ENCODE peak calls at places on chromosomes 4 and X, in six cellular contexts. One of them, this sample, is unnamed.

GRCh38 chrX:29535212-29536162 is 679.9 kb upstream of the MAGEB2 start:
- DNase-seq in astrocyte of the spinal cord: peak; percentile 22
- DNase-seq in fibroblast of lung: peak; percentile 11
- DNase-seq in esophagus muscularis mucosa: no peak
- DNase-seq in A549: peak; percentile 74
- DNase-seq in AG04449: no peak
- DNase-seq in this sample: no peak

GRCh38 chrX:154082396-154083133 is 15.0 kb downstream of the MECP2 start:
- DNase-seq in A549: peak; percentile 30
- DNase-seq in astrocyte of the spinal cord: peak; percentile 46
- DNase-seq in fibroblast of lung: peak; percentile 77
- DNase-seq in esophagus muscularis mucosa: no peak
- DNase-seq in AG04449: peak; percentile 14
- DNase-seq in this sample: no peak

GRCh38 chrX:122422547-122422946 is 761.5 kb upstream of the GRIA3 start:
- DNase-seq in esophagus muscularis mucosa: no peak
- DNase-seq in astrocyte of the spinal cord: no peak
- DNase-seq in fibroblast of lung: no peak
- DNase-seq in A549: no peak
- DNase-seq in AG04449: no peak
- DNase-seq in this sample: no peak

GRCh38 chrX:39327255-39327654 is 526.0 kb downstream of the MID1IP1 start:
- DNase-seq in AG04449: no peak
- DNase-seq in fibroblast of lung: no peak
- DNase-seq in A549: no peak
- DNase-seq in astrocyte of the spinal cord: no peak
- DNase-seq in esophagus muscularis mucosa: no peak
- DNase-seq in this sample: no peak

GRCh38 chr4:31807036-31807435 is 1086.9 kb downstream of the PCDH7 start:
- DNase-seq in esophagus muscularis mucosa: no peak
- DNase-seq in AG04449: no peak
- DNase-seq in fibroblast of lung: peak; percentile 70
- DNase-seq in A549: no peak
- DNase-seq in astrocyte of the spinal cord: peak; percentile 82
- DNase-seq in this sample: peak; percentile 1

GRCh38 chrX:36407886-36408285 is 488.4 kb downstream of the CFAP47 start:
- DNase-seq in A549: no peak
- DNase-seq in fibroblast of lung: no peak
- DNase-seq in esophagus muscularis mucosa: no peak
- DNase-seq in astrocyte of the spinal cord: no peak
- DNase-seq in AG04449: no peak
- DNase-seq in this sample: no peak

GRCh38 chr4:102562995-102563394 is 61.8 kb downstream of the NFKB1 start:
- DNase-seq in esophagus muscularis mucosa: no peak
- DNase-seq in astrocyte of the spinal cord: peak; percentile 29
- DNase-seq in AG04449: no peak
- DNase-seq in A549: no peak
- DNase-seq in fibroblast of lung: no peak
- DNase-seq in this sample: no peak

GRCh38 chrX:53684415-53685192 is 1.9 kb downstream of the HUWE1 start:
- DNase-seq in astrocyte of the spinal cord: no peak
- DNase-seq in esophagus muscularis mucosa: no peak
- DNase-seq in AG04449: no peak
- DNase-seq in fibroblast of lung: no peak
- DNase-seq in A549: no peak
- DNase-seq in this sample: no peak

GRCh38 chr4:123785515-123785914 is 388.9 kb downstream of the SPRY1 start:
- DNase-seq in A549: no peak
- DNase-seq in fibroblast of lung: peak; percentile 88
- DNase-seq in astrocyte of the spinal cord: peak; percentile 90
- DNase-seq in AG04449: no peak
- DNase-seq in esophagus muscularis mucosa: peak; percentile 93
- DNase-seq in this sample: peak; percentile 89

GRCh38 chr4:167578906-167579305 is 344.6 kb upstream of the SPOCK3 start:
- DNase-seq in AG04449: no peak
- DNase-seq in fibroblast of lung: no peak
- DNase-seq in A549: no peak
- DNase-seq in astrocyte of the spinal cord: peak; percentile 4
- DNase-seq in esophagus muscularis mucosa: no peak
- DNase-seq in this sample: no peak

GRCh38 chr4:143046454-143046853 is 138.3 kb upstream of the USP38 start:
- DNase-seq in fibroblast of lung: no peak
- DNase-seq in astrocyte of the spinal cord: no peak
- DNase-seq in AG04449: no peak
- DNase-seq in A549: no peak
- DNase-seq in esophagus muscularis mucosa: no peak
- DNase-seq in this sample: no peak

GRCh38 chr4:8191136-8191747 is 7.8 kb upstream of the SH3TC1 start:
- DNase-seq in A549: no peak
- DNase-seq in astrocyte of the spinal cord: peak; percentile 64
- DNase-seq in esophagus muscularis mucosa: peak; percentile 93
- DNase-seq in fibroblast of lung: peak; percentile 80
- DNase-seq in AG04449: no peak
- DNase-seq in this sample: no peak

GRCh38 chrX:118199997-118200396 is 83.4 kb upstream of the KLHL13 start:
- DNase-seq in fibroblast of lung: no peak
- DNase-seq in A549: no peak
- DNase-seq in AG04449: no peak
- DNase-seq in astrocyte of the spinal cord: no peak
- DNase-seq in esophagus muscularis mucosa: no peak
- DNase-seq in this sample: no peak

GRCh38 chr4:169225058-169225751 is 45.6 kb downstream of the SH3RF1 start:
- DNase-seq in AG04449: peak; percentile 94
- DNase-seq in fibroblast of lung: peak; percentile 94
- DNase-seq in esophagus muscularis mucosa: peak; percentile 55
- DNase-seq in astrocyte of the spinal cord: peak; percentile 93
- DNase-seq in A549: peak; percentile 72
- DNase-seq in this sample: peak; percentile 88

GRCh38 chrX:37912286-37912685 is 64.9 kb upstream of the DYNLT3 start:
- DNase-seq in astrocyte of the spinal cord: peak; percentile 38
- DNase-seq in A549: no peak
- DNase-seq in AG04449: no peak
- DNase-seq in fibroblast of lung: peak; percentile 11
- DNase-seq in esophagus muscularis mucosa: no peak
- DNase-seq in this sample: peak; percentile 10

GRCh38 chrX:148771440-148771839 is 271.0 kb downstream of the AFF2 start:
- DNase-seq in fibroblast of lung: no peak
- DNase-seq in A549: no peak
- DNase-seq in esophagus muscularis mucosa: no peak
- DNase-seq in astrocyte of the spinal cord: peak; percentile 5
- DNase-seq in AG04449: no peak
- DNase-seq in this sample: no peak

GRCh38 chr4:131304686-131305085 is 1844.4 kb upstream of the PCDH10 start:
- DNase-seq in fibroblast of lung: no peak
- DNase-seq in astrocyte of the spinal cord: no peak
- DNase-seq in A549: no peak
- DNase-seq in AG04449: no peak
- DNase-seq in esophagus muscularis mucosa: no peak
- DNase-seq in this sample: no peak

GRCh38 chr4:7839856-7840255 is 99.8 kb downstream of the AFAP1 start:
- DNase-seq in AG04449: no peak
- DNase-seq in A549: no peak
- DNase-seq in fibroblast of lung: no peak
- DNase-seq in astrocyte of the spinal cord: no peak
- DNase-seq in esophagus muscularis mucosa: no peak
- DNase-seq in this sample: no peak

GRCh38 chr4:110787109-110787508 is 164.2 kb upstream of the PITX2 start:
- DNase-seq in fibroblast of lung: peak; percentile 8
- DNase-seq in AG04449: no peak
- DNase-seq in esophagus muscularis mucosa: no peak
- DNase-seq in A549: no peak
- DNase-seq in astrocyte of the spinal cord: no peak
- DNase-seq in this sample: no peak

GRCh38 chr4:8227771-8228318 is 28.8 kb downstream of the SH3TC1 start:
- DNase-seq in AG04449: no peak
- DNase-seq in A549: no peak
- DNase-seq in fibroblast of lung: no peak
- DNase-seq in esophagus muscularis mucosa: no peak
- DNase-seq in astrocyte of the spinal cord: no peak
- DNase-seq in this sample: no peak

GRCh38 chrX:3141031-3141430 is 99.8 kb downstream of the ARSF start:
- DNase-seq in astrocyte of the spinal cord: peak; percentile 29
- DNase-seq in esophagus muscularis mucosa: no peak
- DNase-seq in A549: no peak
- DNase-seq in AG04449: no peak
- DNase-seq in fibroblast of lung: peak; percentile 37
- DNase-seq in this sample: no peak

GRCh38 chrX:39992300-39992699 is 105.5 kb downstream of the BCOR start:
- DNase-seq in astrocyte of the spinal cord: no peak
- DNase-seq in AG04449: no peak
- DNase-seq in fibroblast of lung: no peak
- DNase-seq in esophagus muscularis mucosa: no peak
- DNase-seq in A549: no peak
- DNase-seq in this sample: no peak

DNA sequence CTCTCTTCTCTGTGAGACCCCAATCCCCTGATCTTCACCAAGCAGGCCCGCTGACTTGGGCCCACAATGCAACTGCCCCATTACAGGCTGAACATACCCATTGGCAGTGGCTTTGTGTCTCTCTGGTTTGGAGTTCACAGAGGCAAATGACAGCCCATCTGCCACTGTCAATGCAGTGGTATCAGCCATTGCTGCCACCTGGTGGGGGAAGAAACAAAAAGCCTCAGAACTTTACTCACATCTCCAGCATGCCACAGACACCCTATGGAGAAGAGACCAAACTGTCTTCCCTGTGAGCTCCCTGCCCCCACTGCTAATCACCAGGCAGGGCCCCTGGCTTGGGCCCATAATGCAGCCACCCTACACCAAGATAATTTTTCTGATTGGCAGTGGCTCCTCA is 729.3 kb upstream of the ACTRT1 start:
- DNase-seq in fibroblast of lung: no peak
- DNase-seq in astrocyte of the spinal cord: no peak
- DNase-seq in esophagus muscularis mucosa: no peak
- DNase-seq in AG04449: no peak
- DNase-seq in A549: peak; percentile 44
- DNase-seq in this sample: no peak
- TF ChIP-seq CTCF in fibroblast of lung: no peak
- TF ChIP-seq CTCF in astrocyte of the spinal cord: peak; percentile 3
- TF ChIP-seq CTCF in esophagus muscularis mucosa: no peak
- TF ChIP-seq CTCF in AG04449: no peak
- TF ChIP-seq CTCF in A549: peak; percentile 26
- TF ChIP-seq CTCF in this sample: no peak

DNA sequence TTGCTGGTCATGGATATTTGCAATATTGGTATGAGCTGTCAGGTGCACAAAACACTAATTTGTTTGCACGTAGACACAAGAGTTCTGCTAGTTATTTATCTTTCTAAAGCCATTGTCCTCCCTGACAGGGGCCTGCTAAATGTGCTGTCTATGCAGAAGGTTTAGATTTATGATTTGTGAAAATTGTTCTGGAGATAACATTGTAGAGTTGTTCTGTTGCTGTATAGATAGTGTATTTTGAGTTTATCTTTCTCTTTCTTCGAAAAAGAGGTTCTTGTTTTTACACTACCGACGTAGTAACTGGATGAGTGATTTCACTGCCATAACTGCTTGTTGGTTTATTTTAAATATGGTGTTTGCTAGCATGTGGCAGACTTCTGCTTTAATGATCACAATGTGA is 28.5 kb upstream of the FGG start:
- DNase-seq in astrocyte of the spinal cord: no peak
- DNase-seq in fibroblast of lung: no peak
- DNase-seq in A549: no peak
- DNase-seq in esophagus muscularis mucosa: no peak
- DNase-seq in AG04449: no peak
- DNase-seq in this sample: no peak
- TF ChIP-seq CTCF in astrocyte of the spinal cord: no peak
- TF ChIP-seq CTCF in fibroblast of lung: no peak
- TF ChIP-seq CTCF in A549: no peak
- TF ChIP-seq CTCF in esophagus muscularis mucosa: no peak
- TF ChIP-seq CTCF in AG04449: no peak
- TF ChIP-seq CTCF in this sample: no peak

GRCh38 chr4:165131247-165131832 is 18.7 kb upstream of the TMEM192 start:
- DNase-seq in astrocyte of the spinal cord: peak; percentile 60
- DNase-seq in esophagus muscularis mucosa: peak; percentile 92
- DNase-seq in AG04449: no peak
- DNase-seq in fibroblast of lung: peak; percentile 66
- DNase-seq in A549: peak; percentile 44
- DNase-seq in this sample: peak; percentile 7
- TF ChIP-seq CTCF in astrocyte of the spinal cord: peak; percentile 85
- TF ChIP-seq CTCF in esophagus muscularis mucosa: peak; percentile 85
- TF ChIP-seq CTCF in AG04449: peak; percentile 78
- TF ChIP-seq CTCF in fibroblast of lung: peak; percentile 94
- TF ChIP-seq CTCF in A549: peak; percentile 77
- TF ChIP-seq CTCF in this sample: peak; percentile 86

GRCh38 chr4:17785858-17786257 is 4.4 kb upstream of the FAM184B start:
- DNase-seq in astrocyte of the spinal cord: no peak
- DNase-seq in fibroblast of lung: no peak
- DNase-seq in A549: no peak
- DNase-seq in esophagus muscularis mucosa: no peak
- DNase-seq in AG04449: no peak
- DNase-seq in this sample: no peak
- TF ChIP-seq CTCF in astrocyte of the spinal cord: no peak
- TF ChIP-seq CTCF in fibroblast of lung: no peak
- TF ChIP-seq CTCF in A549: no peak
- TF ChIP-seq CTCF in esophagus muscularis mucosa: no peak
- TF ChIP-seq CTCF in AG04449: no peak
- TF ChIP-seq CTCF in this sample: no peak

DNA sequence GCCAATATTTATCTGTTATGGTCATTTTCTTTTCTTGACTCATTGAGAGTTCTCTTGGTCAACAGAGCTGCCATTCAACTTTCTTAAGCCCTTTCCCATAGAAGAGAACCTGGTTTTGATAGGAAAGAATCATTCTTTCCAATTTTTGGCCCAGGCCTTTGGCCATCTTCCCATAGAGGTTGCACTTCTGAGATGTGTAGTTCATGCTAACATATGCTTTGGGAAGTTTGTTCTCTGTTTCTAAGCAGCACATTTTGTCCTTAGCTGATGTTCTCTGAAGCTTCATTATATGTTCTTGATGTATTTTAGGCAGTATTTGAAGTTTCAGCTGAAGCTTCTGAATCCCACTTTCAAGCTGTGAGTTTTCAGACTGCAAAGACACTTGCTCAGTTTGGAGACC is 161.1 kb downstream of the VEGFC start:
- DNase-seq in astrocyte of the spinal cord: no peak
- DNase-seq in AG04449: no peak
- DNase-seq in fibroblast of lung: no peak
- DNase-seq in esophagus muscularis mucosa: no peak
- DNase-seq in A549: no peak
- DNase-seq in this sample: no peak
- TF ChIP-seq CTCF in astrocyte of the spinal cord: no peak
- TF ChIP-seq CTCF in AG04449: no peak
- TF ChIP-seq CTCF in fibroblast of lung: no peak
- TF ChIP-seq CTCF in esophagus muscularis mucosa: no peak
- TF ChIP-seq CTCF in A549: no peak
- TF ChIP-seq CTCF in this sample: no peak

DNA sequence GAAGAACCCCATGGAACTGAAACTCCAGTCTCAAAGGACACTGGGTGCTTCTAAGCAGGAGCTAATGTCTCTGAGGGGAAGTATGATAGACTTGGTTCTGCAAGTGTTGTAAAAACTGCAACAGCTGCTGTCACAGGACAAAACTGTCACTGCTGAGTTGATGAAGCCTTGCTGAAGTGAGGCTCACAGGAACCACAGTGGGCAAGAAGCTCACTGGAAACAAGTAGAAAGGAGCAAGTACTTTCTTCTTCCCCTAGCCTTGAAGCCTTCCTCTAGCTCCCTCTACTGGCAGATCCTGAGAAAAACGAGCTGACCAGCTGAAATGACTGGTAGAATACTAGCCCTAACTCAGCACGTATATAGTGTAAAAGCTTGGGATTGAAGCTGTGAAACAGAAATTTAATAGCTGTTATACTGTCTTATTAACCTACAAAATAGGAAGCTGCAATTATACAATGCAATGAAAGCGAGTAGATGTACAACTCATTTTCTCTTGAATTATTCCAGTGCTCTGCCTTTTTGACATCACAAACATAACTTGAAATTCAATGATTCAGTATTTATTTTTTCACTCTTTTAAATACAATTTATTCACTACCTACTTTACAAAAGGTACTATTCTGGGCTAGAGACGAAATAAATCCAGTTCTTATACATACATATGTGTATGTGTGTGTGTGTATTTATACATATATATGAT is 91.4 kb downstream of the GABRB1 start:
- DNase-seq in astrocyte of the spinal cord: peak; percentile 85
- DNase-seq in esophagus muscularis mucosa: no peak
- DNase-seq in fibroblast of lung: peak; percentile 85
- DNase-seq in AG04449: no peak
- DNase-seq in A549: peak; percentile 61
- DNase-seq in this sample: peak; percentile 16
- TF ChIP-seq CTCF in astrocyte of the spinal cord: peak; percentile 95
- TF ChIP-seq CTCF in esophagus muscularis mucosa: peak; percentile 64
- TF ChIP-seq CTCF in fibroblast of lung: peak; percentile 96
- TF ChIP-seq CTCF in AG04449: peak; percentile 79
- TF ChIP-seq CTCF in A549: peak; percentile 51
- TF ChIP-seq CTCF in this sample: peak; percentile 74